ENCODE peak calls at places on chromosome 20, in five cellular contexts. M is heart left ventricle, O is GM12878, W is Panc1, S is mammary epithelial cell. Z is an unnamed sample.

GRCh38 chr20:32959351-32960221 is 44.6 kb downstream of the SUN5 start:
- DNase-seq in M (no peak), O (no peak), W (no peak), S (no peak), Z (no peak)

GRCh38 chr20:32144898-32145662 is 35.6 kb downstream of the TM9SF4 start:
- DNase-seq in M (no peak), O (no peak), W (no peak), S (no peak), Z (no peak)

GRCh38 chr20:50504231-50504823 is 5.9 kb upstream of the PTPN1 start:
- DNase-seq in M (no peak), O (no peak), W (no peak), S (no peak), Z (no peak)

GRCh38 chr20:54123587-54124180 is 50.1 kb downstream of the CYP24A1 start:
- DNase-seq in M (no peak), O (no peak), W (no peak), S (peak; percentile 100), Z (peak; percentile 100)

GRCh38 chr20:34824861-34825529 is 456 bp downstream of the NCOA6 start:
- DNase-seq in M (peak; percentile 68), O (no peak), W (no peak), S (peak; percentile 20), Z (no peak)

GRCh38 chr20:11794525-11794924 is 123.2 kb upstream of the BTBD3 start:
- DNase-seq in M (no peak), O (no peak), W (no peak), S (no peak), Z (no peak)

GRCh38 chr20:34907616-34908469 is 31.4 kb downstream of the ACSS2 start:
- DNase-seq in M (peak; percentile 58), O (no peak), W (peak; percentile 76), S (peak; percentile 95), Z (peak; percentile 79)

GRCh38 chr20:32368930-32369329 is 10.8 kb downstream of the ASXL1 start:
- DNase-seq in M (no peak), O (no peak), W (no peak), S (no peak), Z (no peak)

GRCh38 chr20:5658897-5659296 is 91.3 kb upstream of the SHLD1 start:
- DNase-seq in M (peak; percentile 51), O (no peak), W (no peak), S (peak; percentile 83), Z (peak; percentile 43)

GRCh38 chr20:36543187-36544133 is 2.1 kb downstream of the MYL9 start:
- DNase-seq in M (peak; percentile 90), O (no peak), W (no peak), S (no peak), Z (no peak)

GRCh38 chr20:22499475-22500174 is 84.7 kb downstream of the FOXA2 start:
- DNase-seq in M (no peak), O (no peak), W (no peak), S (no peak), Z (no peak)

GRCh38 chr20:16664031-16664430 is 65.8 kb upstream of the SNRPB2 start:
- DNase-seq in M (no peak), O (no peak), W (no peak), S (no peak), Z (no peak)

GRCh38 chr20:20938599-20938998 is 167.6 kb downstream of the LINC00237 start:
- DNase-seq in M (no peak), O (no peak), W (no peak), S (no peak), Z (no peak)

GRCh38 chr20:8360035-8360434 is 228.0 kb downstream of the PLCB1 start:
- DNase-seq in M (no peak), O (peak; percentile 4), W (no peak), S (no peak), Z (no peak)

GRCh38 chr20:7980332-7981046 is 39.1 kb downstream of the TMX4 start:
- DNase-seq in M (no peak), O (no peak), W (peak; percentile 17), S (peak; percentile 50), Z (no peak)

GRCh38 chr20:41734506-41734945 is 116.3 kb upstream of the CHD6 start:
- DNase-seq in M (peak; percentile 17), O (no peak), W (peak; percentile 51), S (peak; percentile 35), Z (no peak)

GRCh38 chr20:61980647-61981583 is 84.8 kb downstream of the TAF4 start:
- DNase-seq in M (no peak), O (no peak), W (peak; percentile 20), S (no peak), Z (no peak)

GRCh38 chr20:3753098-3753497 is 14.5 kb downstream of the ADISSP start:
- DNase-seq in M (no peak), O (no peak), W (no peak), S (peak; percentile 41), Z (no peak)

GRCh38 chr20:59120491-59120890 is 43.1 kb upstream of the ZNF831 start:
- DNase-seq in M (no peak), O (no peak), W (no peak), S (no peak), Z (no peak)

GRCh38 chr20:36775826-36776225 is 2.3 kb upstream of the DSN1 start:
- DNase-seq in M (no peak), O (no peak), W (no peak), S (no peak), Z (no peak)

GRCh38 chr20:10504893-10505292 is 69.8 kb downstream of the SLX4IP start:
- DNase-seq in M (no peak), O (no peak), W (no peak), S (no peak), Z (no peak)

GRCh38 chr20:10508468-10509251 is 73.6 kb downstream of the SLX4IP start:
- DNase-seq in M (no peak), O (no peak), W (no peak), S (no peak), Z (no peak)

GRCh38 chr20:10505320-10506226 is 70.5 kb downstream of the SLX4IP start:
- DNase-seq in M (no peak), O (no peak), W (no peak), S (no peak), Z (no peak)

GRCh38 chr20:10508060-10508459 is 73.0 kb downstream of the SLX4IP start:
- DNase-seq in M (no peak), O (no peak), W (no peak), S (no peak), Z (no peak)

DNA sequence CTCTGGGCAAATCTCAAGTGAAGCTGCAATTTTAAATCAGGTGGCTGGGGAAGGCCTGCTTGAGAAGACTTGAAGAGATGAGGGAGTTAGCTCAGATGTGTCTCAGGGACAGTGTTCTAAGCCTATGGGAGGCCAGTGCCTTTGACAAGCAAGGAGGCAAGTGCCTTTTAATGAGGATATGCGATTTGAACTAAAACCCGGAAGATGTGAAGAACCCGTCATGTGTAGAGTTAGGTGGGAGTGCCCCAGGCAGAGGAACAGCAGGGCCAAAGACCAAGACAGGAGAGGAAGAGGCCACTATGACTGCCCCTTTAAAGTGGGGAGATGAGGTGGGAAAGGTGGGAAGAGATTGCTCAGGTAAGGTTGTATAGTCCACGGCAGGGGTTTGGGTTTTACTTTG is 71.9 kb downstream of the SLX4IP start:
- DNase-seq in M (no peak), O (no peak), W (no peak), S (no peak), Z (no peak)
- H3K36me3 ChIP-seq in M (no peaks in the 10 kb centered on the region), O (no peaks in the 10 kb centered on the region), W (no peaks in the 10 kb centered on the region), S (no peaks in the 10 kb centered on the region), Z (no peaks in the 10 kb centered on the region)

DNA sequence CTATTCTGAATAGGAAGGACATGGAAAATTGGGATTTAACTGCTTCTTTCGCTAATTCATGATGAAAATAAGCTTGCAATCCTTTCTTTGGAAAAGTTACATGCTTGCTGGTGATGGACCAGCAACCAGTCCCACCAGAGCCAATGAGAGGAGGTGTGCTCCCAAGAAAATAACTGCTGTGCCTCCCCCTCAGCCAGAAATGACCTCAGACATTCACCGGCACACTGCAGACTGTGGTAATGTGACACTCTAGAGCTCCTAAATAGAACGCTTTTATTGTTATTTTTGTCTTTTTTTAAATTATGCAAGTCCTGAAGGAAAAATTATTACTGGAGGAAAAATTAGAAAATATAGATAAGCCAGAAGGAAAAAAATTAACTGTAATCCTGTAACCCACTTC is 2.6 kb downstream of the PYGB start:
- DNase-seq in M (no peak), O (no peak), W (no peak), S (no peak), Z (no peak)
- H3K4me3 ChIP-seq in M (peak overlapping the region; percentile 88), O (peak overlapping the region; percentile 91), W (peak overlapping the region; percentile 92), S (peak overlapping the region; percentile 91), Z (peak overlapping the region; percentile 21)

DNA sequence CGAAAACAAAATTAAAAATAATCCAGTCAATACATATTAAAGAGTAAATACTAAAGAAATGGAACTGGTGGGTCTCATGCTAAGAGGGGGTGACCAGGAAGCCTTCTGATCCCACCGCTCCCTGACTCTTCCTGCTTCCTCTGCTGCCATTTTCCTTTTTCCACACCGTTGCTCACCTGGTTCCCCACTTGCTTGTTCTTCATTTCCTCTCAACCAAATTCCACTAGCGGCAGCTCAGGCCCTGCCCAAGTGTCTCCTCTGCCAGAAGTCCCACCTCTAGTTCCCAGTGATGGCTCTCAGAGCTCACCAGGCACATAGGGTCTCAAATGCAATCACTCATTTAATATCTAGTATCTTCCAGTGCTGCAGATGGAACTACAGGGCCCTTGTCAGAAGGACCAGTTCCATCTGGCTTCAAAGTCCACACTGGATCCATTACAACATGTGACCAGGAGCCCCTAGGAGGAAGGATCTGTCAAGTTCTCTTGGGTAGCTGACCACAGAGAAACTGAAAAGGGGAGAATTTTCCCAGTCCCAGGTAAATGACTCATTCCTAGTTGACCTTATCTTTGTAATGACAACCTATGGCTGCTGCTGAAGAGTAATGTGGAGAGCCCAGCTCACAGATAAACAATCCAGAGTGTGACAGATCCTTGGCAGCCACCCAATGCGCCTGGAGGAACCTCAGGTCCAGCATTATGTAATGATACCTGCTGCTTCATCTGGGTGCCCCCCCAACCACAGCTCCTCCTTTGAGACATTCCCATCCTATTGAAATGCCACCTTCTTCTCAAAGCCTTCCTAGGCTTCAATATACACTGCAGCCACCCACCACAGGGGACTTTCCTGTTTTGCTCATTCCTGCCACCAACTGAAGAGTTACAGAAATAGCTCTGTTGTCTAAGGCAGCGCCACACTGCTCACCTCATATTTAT is 38.2 kb downstream of the ELMO2 start:
- DNase-seq in M (no peak), O (no peak), W (no peak), S (peak; percentile 75), Z (peak; percentile 16)
- H3K36me3 ChIP-seq in M (peaks cover 75% of the 10 kb centered on the region), O (peaks cover 39% of the 10 kb centered on the region), W (peaks cover 11% of the 10 kb centered on the region), S (peaks cover 20% of the 10 kb centered on the region), Z (peaks cover 7% of the 10 kb centered on the region)

GRCh38 chr20:63640086-63640485 is 13.1 kb downstream of the STMN3 start:
- DNase-seq in M (no peak), O (no peak), W (no peak), S (no peak), Z (no peak)

GRCh38 chr20:63641792-63642517 is 11.3 kb downstream of the STMN3 start:
- DNase-seq in M (peak; percentile 90), O (peak; percentile 48), W (no peak), S (peak; percentile 91), Z (no peak)

GRCh38 chr20:63636752-63637633 is 10.1 kb upstream of the GMEB2 start:
- DNase-seq in M (no peak), O (no peak), W (no peak), S (peak; percentile 21), Z (no peak)

GRCh38 chr20:63641146-63641791 is 12.0 kb downstream of the STMN3 start:
- DNase-seq in M (no peak), O (no peak), W (no peak), S (peak; percentile 29), Z (no peak)

GRCh38 chr20:63639093-63639860 is 12.4 kb upstream of the GMEB2 start:
- DNase-seq in M (peak; percentile 67), O (no peak), W (no peak), S (no peak), Z (no peak)
- H3K4me3 ChIP-seq in M (peak overlapping the region; percentile 79), O (no peak overlapping the region), W (no peak overlapping the region), S (no peak overlapping the region), Z (no peak overlapping the region)

Z was measured in kidney epithelial cell.